ENCODE peak calls at places on chromosomes 5 and 9, in six cellular contexts. One of them, this sample, is unnamed. For H3K4me1, the result is how much of the 10 kb centered on the place peaks cover.

GRCh38 chr9:2127486-2127885 is 112.3 kb downstream of the SMARCA2 start:
- DNase-seq in transverse colon: no peak
- DNase-seq in stomach: no peak
- DNase-seq in upper lobe of left lung: no peak
- DNase-seq in GM12878: no peak
- DNase-seq in A549: no peak
- DNase-seq in this sample: no peak

GRCh38 chr9:115393976-115394775 is 276.2 kb upstream of the TNC start:
- DNase-seq in transverse colon: no peak
- DNase-seq in stomach: no peak
- DNase-seq in upper lobe of left lung: no peak
- DNase-seq in GM12878: no peak
- DNase-seq in A549: no peak
- DNase-seq in this sample: no peak

GRCh38 chr5:169200086-169200778 is 100.7 kb downstream of the SLIT3 start:
- DNase-seq in transverse colon: no peak
- DNase-seq in stomach: no peak
- DNase-seq in upper lobe of left lung: no peak
- DNase-seq in GM12878: no peak
- DNase-seq in A549: no peak
- DNase-seq in this sample: no peak

GRCh38 chr9:89843591-89843990 is 238.8 kb downstream of the GADD45G start:
- DNase-seq in transverse colon: no peak
- DNase-seq in stomach: no peak
- DNase-seq in upper lobe of left lung: no peak
- DNase-seq in GM12878: no peak
- DNase-seq in A549: no peak
- DNase-seq in this sample: no peak

GRCh38 chr9:131138676-131139075 is 13.3 kb downstream of the NUP214 start:
- DNase-seq in transverse colon: no peak
- DNase-seq in stomach: no peak
- DNase-seq in upper lobe of left lung: no peak
- DNase-seq in GM12878: no peak
- DNase-seq in A549: no peak
- DNase-seq in this sample: no peak

GRCh38 chr9:78234810-78235209 is 1.1 kb upstream of the CEP78 start:
- DNase-seq in transverse colon: no peak
- DNase-seq in stomach: no peak
- DNase-seq in upper lobe of left lung: no peak
- DNase-seq in GM12878: no peak
- DNase-seq in A549: no peak
- DNase-seq in this sample: no peak

GRCh38 chr5:158837908-158838307 is 261.8 kb downstream of the EBF1 start:
- DNase-seq in transverse colon: no peak
- DNase-seq in stomach: no peak
- DNase-seq in upper lobe of left lung: no peak
- DNase-seq in GM12878: no peak
- DNase-seq in A549: no peak
- DNase-seq in this sample: peak

GRCh38 chr5:72320022-72320898 is at the start of the genes MRPS27 and PTCD2:
- DNase-seq in transverse colon: peak
- DNase-seq in stomach: peak
- DNase-seq in upper lobe of left lung: peak
- DNase-seq in GM12878: peak
- DNase-seq in A549: peak
- DNase-seq in this sample: peak

GRCh38 chr9:124593080-124594058 is 86.2 kb upstream of the NR5A1 start:
- DNase-seq in transverse colon: no peak
- DNase-seq in stomach: no peak
- DNase-seq in upper lobe of left lung: no peak
- DNase-seq in GM12878: no peak
- DNase-seq in A549: no peak
- DNase-seq in this sample: no peak

GRCh38 chr5:168736201-168736940 is 157.2 kb upstream of the PANK3 start:
- DNase-seq in transverse colon: no peak
- DNase-seq in stomach: no peak
- DNase-seq in upper lobe of left lung: no peak
- DNase-seq in GM12878: no peak
- DNase-seq in A549: no peak
- DNase-seq in this sample: no peak

GRCh38 chr9:134323741-134324358 is 2.4 kb upstream of the RXRA start:
- DNase-seq in transverse colon: peak
- DNase-seq in stomach: peak
- DNase-seq in upper lobe of left lung: peak
- DNase-seq in GM12878: no peak
- DNase-seq in A549: no peak
- DNase-seq in this sample: peak

GRCh38 chr9:72589684-72590555 is 68.5 kb downstream of the TMC1 start:
- DNase-seq in transverse colon: no peak
- DNase-seq in stomach: no peak
- DNase-seq in upper lobe of left lung: no peak
- DNase-seq in GM12878: no peak
- DNase-seq in A549: no peak
- DNase-seq in this sample: no peak

GRCh38 chr5:160359816-160360215 is 10.6 kb downstream of the C1QTNF2 start:
- DNase-seq in transverse colon: peak
- DNase-seq in stomach: peak
- DNase-seq in upper lobe of left lung: peak
- DNase-seq in GM12878: no peak
- DNase-seq in A549: no peak
- DNase-seq in this sample: no peak

GRCh38 chr5:122864400-122864799 is 19.0 kb downstream of the SNX24 start:
- DNase-seq in transverse colon: no peak
- DNase-seq in stomach: no peak
- DNase-seq in upper lobe of left lung: no peak
- DNase-seq in GM12878: no peak
- DNase-seq in A549: no peak
- DNase-seq in this sample: no peak

GRCh38 chr9:17462869-17463464 is 115.9 kb upstream of the SH3GL2 start:
- DNase-seq in transverse colon: peak
- DNase-seq in stomach: peak
- DNase-seq in upper lobe of left lung: no peak
- DNase-seq in GM12878: no peak
- DNase-seq in A549: peak
- DNase-seq in this sample: no peak

GRCh38 chr9:16002816-16003215 is 450.0 kb downstream of the CCDC171 start:
- DNase-seq in transverse colon: no peak
- DNase-seq in stomach: no peak
- DNase-seq in upper lobe of left lung: no peak
- DNase-seq in GM12878: no peak
- DNase-seq in A549: peak
- DNase-seq in this sample: no peak

GRCh38 chr9:130444565-130445221 is at the start of gene ASS1:
- DNase-seq in transverse colon: peak
- DNase-seq in stomach: peak
- DNase-seq in upper lobe of left lung: peak
- DNase-seq in GM12878: no peak
- DNase-seq in A549: no peak
- DNase-seq in this sample: peak

GRCh38 chr5:119651496-119651895 is 22.1 kb downstream of the FAM170A start:
- DNase-seq in transverse colon: no peak
- DNase-seq in stomach: no peak
- DNase-seq in upper lobe of left lung: no peak
- DNase-seq in GM12878: no peak
- DNase-seq in A549: no peak
- DNase-seq in this sample: no peak

GRCh38 chr9:115730396-115730795 is 423.2 kb upstream of the PAPPA start:
- DNase-seq in transverse colon: no peak
- DNase-seq in stomach: no peak
- DNase-seq in upper lobe of left lung: no peak
- DNase-seq in GM12878: no peak
- DNase-seq in A549: no peak
- DNase-seq in this sample: no peak

GRCh38 chr9:91425270-91425669 is 1.6 kb upstream of the NFIL3 start:
- DNase-seq in transverse colon: no peak
- DNase-seq in stomach: no peak
- DNase-seq in upper lobe of left lung: no peak
- DNase-seq in GM12878: no peak
- DNase-seq in A549: no peak
- DNase-seq in this sample: no peak

GRCh38 chr9:97324954-97325353 is 17.5 kb downstream of the CCDC180 start:
- DNase-seq in transverse colon: no peak
- DNase-seq in stomach: no peak
- DNase-seq in upper lobe of left lung: no peak
- DNase-seq in GM12878: no peak
- DNase-seq in A549: no peak
- DNase-seq in this sample: no peak

GRCh38 chr5:145925353-145925752 is 11.0 kb upstream of the SH3RF2 start:
- DNase-seq in transverse colon: no peak
- DNase-seq in stomach: no peak
- DNase-seq in upper lobe of left lung: no peak
- DNase-seq in GM12878: no peak
- DNase-seq in A549: peak
- DNase-seq in this sample: no peak

GRCh38 chr5:91151947-91152346 is 231.2 kb downstream of the ARRDC3 start:
- DNase-seq in transverse colon: peak
- DNase-seq in stomach: peak
- DNase-seq in upper lobe of left lung: peak
- DNase-seq in GM12878: no peak
- DNase-seq in A549: peak
- DNase-seq in this sample: peak

GRCh38 chr5:53099546-53099945 is 10.0 kb downstream of the MOCS2 start:
- DNase-seq in transverse colon: no peak
- DNase-seq in stomach: no peak
- DNase-seq in upper lobe of left lung: no peak
- DNase-seq in GM12878: no peak
- DNase-seq in A549: no peak
- DNase-seq in this sample: no peak

GRCh38 chr5:159316519-159317383 is 13.5 kb downstream of the IL12B start:
- DNase-seq in transverse colon: peak
- DNase-seq in stomach: peak
- DNase-seq in upper lobe of left lung: peak
- DNase-seq in GM12878: no peak
- DNase-seq in A549: peak
- DNase-seq in this sample: no peak

GRCh38 chr5:173563246-173563645 is 53.2 kb downstream of the BOD1 start:
- DNase-seq in transverse colon: no peak
- DNase-seq in stomach: no peak
- DNase-seq in upper lobe of left lung: no peak
- DNase-seq in GM12878: no peak
- DNase-seq in A549: no peak
- DNase-seq in this sample: peak

GRCh38 chr5:173565491-173566038 is 50.9 kb downstream of the BOD1 start:
- DNase-seq in transverse colon: no peak
- DNase-seq in stomach: no peak
- DNase-seq in upper lobe of left lung: no peak
- DNase-seq in GM12878: no peak
- DNase-seq in A549: no peak
- DNase-seq in this sample: peak

GRCh38 chr5:173562451-173562850 is 54.0 kb downstream of the BOD1 start:
- DNase-seq in transverse colon: no peak
- DNase-seq in stomach: no peak
- DNase-seq in upper lobe of left lung: no peak
- DNase-seq in GM12878: no peak
- DNase-seq in A549: no peak
- DNase-seq in this sample: no peak

GRCh38 chr5:173567548-173567947 is 48.9 kb downstream of the BOD1 start:
- DNase-seq in transverse colon: no peak
- DNase-seq in stomach: no peak
- DNase-seq in upper lobe of left lung: no peak
- DNase-seq in GM12878: no peak
- DNase-seq in A549: no peak
- DNase-seq in this sample: peak

DNA sequence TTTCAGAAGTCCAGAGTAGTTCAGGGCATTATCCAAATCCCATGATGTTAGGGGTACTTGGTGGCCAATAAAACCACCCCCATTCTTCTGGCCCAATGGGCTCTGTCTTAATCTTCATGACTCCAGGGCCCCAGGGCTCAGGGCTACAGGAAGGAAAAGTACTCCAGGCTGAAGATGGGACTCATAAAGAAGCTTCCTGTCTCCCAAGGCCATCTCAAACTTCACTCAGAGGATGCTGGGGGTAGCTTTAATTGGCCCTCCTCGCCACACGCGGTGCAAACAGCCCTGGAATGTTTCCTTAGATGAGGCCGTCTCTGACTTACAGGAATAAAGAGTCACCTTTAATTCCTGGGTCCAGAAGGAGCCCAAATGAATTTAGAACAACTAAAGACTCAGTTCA is 52.3 kb downstream of the BOD1 start:
- DNase-seq in transverse colon: no peak
- DNase-seq in stomach: no peak
- DNase-seq in upper lobe of left lung: no peak
- DNase-seq in GM12878: no peak
- DNase-seq in A549: no peak
- DNase-seq in this sample: no peak
- H3K27ac ChIP-seq in transverse colon: no peak
- H3K27ac ChIP-seq in stomach: no peak
- H3K27ac ChIP-seq in upper lobe of left lung: no peak
- H3K27ac ChIP-seq in GM12878: no peak
- H3K27ac ChIP-seq in A549: no peak
- H3K27ac ChIP-seq in this sample: no peak

GRCh38 chr5:132222649-132223038 is 5.0 kb downstream of the P4HA2 start:
- DNase-seq in transverse colon: no peak
- DNase-seq in stomach: no peak
- DNase-seq in upper lobe of left lung: no peak
- DNase-seq in GM12878: peak
- DNase-seq in A549: no peak
- DNase-seq in this sample: no peak
- H3K4me1 ChIP-seq in transverse colon: under half
- H3K4me1 ChIP-seq in stomach: half or more
- H3K4me1 ChIP-seq in upper lobe of left lung: under half
- H3K4me1 ChIP-seq in GM12878: under half
- H3K4me1 ChIP-seq in A549: under half
- H3K4me1 ChIP-seq in this sample: half or more

GRCh38 chr5:89556215-89557009 is 673.4 kb upstream of the MEF2C start:
- DNase-seq in transverse colon: no peak
- DNase-seq in stomach: no peak
- DNase-seq in upper lobe of left lung: no peak
- DNase-seq in GM12878: no peak
- DNase-seq in A549: peak
- DNase-seq in this sample: no peak

GRCh38 chr5:89566340-89566739 is 683.4 kb upstream of the MEF2C start:
- DNase-seq in transverse colon: no peak
- DNase-seq in stomach: no peak
- DNase-seq in upper lobe of left lung: no peak
- DNase-seq in GM12878: no peak
- DNase-seq in A549: no peak
- DNase-seq in this sample: no peak

GRCh38 chr5:89560724-89561123 is 677.7 kb upstream of the MEF2C start:
- DNase-seq in transverse colon: no peak
- DNase-seq in stomach: no peak
- DNase-seq in upper lobe of left lung: no peak
- DNase-seq in GM12878: no peak
- DNase-seq in A549: no peak
- DNase-seq in this sample: no peak
- TF ChIP-seq EP300 in transverse colon: no peak
- TF ChIP-seq EP300 in stomach: no peak
- TF ChIP-seq EP300 in upper lobe of left lung: no peak
- TF ChIP-seq EP300 in GM12878: no peak
- TF ChIP-seq EP300 in A549: no peak
- TF ChIP-seq EP300 in this sample: no peak

DNA sequence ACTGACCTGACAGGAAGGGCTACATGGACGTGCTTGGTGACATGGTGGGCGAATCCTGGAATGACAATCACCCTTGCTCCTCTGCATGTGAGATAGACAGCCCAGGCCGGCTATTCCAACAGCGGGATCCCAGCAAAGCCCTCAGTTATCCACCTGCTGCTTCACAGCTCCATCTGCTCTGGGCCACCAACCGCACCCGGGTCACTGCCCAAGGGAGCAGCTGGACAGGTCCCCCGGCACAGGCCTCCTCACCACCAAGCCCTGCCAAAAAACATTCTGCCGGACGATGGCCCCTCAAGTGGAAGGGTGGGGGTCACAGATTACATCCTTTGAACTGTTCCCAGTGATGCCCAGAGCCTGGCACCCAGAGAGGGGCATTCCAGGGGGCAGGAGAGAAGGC is 39.6 kb downstream of the STK10 start:
- DNase-seq in transverse colon: no peak
- DNase-seq in stomach: no peak
- DNase-seq in upper lobe of left lung: no peak
- DNase-seq in GM12878: no peak
- DNase-seq in A549: no peak
- DNase-seq in this sample: no peak
- H3K27ac ChIP-seq in transverse colon: no peak
- H3K27ac ChIP-seq in stomach: no peak
- H3K27ac ChIP-seq in upper lobe of left lung: no peak
- H3K27ac ChIP-seq in GM12878: no peak
- H3K27ac ChIP-seq in A549: no peak
- H3K27ac ChIP-seq in this sample: no peak

This sample was measured in sigmoid colon.